ENCODE peak calls at places on chromosome 14, in five cellular contexts. E is fibroblast of villous mesenchyme, T is astrocyte of the spinal cord, F is body of pancreas, P is suprapubic skin. R is an unnamed sample.

GRCh38 chr14:105760691-105761344 is 234.4 kb downstream of the TMEM121 start:
- DNase-seq in E (no peak), T (no peak), F (no peak), P (peak), R (no peak)

GRCh38 chr14:84228702-84229101 is 1301.2 kb upstream of the FLRT2 start:
- DNase-seq in E (no peak), T (peak), F (no peak), P (no peak), R (peak)

GRCh38 chr14:76324133-76324532 is 51.8 kb upstream of the ESRRB start:
- DNase-seq in E (no peak), T (no peak), F (no peak), P (no peak), R (no peak)

GRCh38 chr14:30210630-30211029 is 283.0 kb upstream of the PRKD1 start:
- DNase-seq in E (no peak), T (peak), F (no peak), P (no peak), R (peak)

GRCh38 chr14:73744175-73744867 is 30.1 kb upstream of the PNMA1 start:
- DNase-seq in E (no peak), T (no peak), F (no peak), P (no peak), R (no peak)

GRCh38 chr14:39266589-39266870 is 32.8 kb downstream of the MIA2 start:
- DNase-seq in E (peak), T (no peak), F (peak), P (peak), R (no peak)

GRCh38 chr14:76772300-76773187 is 11.3 kb downstream of the VASH1 start:
- DNase-seq in E (peak), T (peak), F (peak), P (peak), R (peak)

GRCh38 chr14:30194769-30195168 is 267.1 kb upstream of the PRKD1 start:
- DNase-seq in E (peak), T (peak), F (no peak), P (no peak), R (peak)

GRCh38 chr14:99791476-99792283 is 1.5 kb upstream of the EML1 start:
- DNase-seq in E (no peak), T (no peak), F (no peak), P (peak), R (no peak)

GRCh38 chr14:103074699-103075341 is 9.2 kb upstream of the LBHD2 start:
- DNase-seq in E (no peak), T (no peak), F (peak), P (peak), R (peak)

GRCh38 chr14:24838945-24839616 is 205.1 kb upstream of the GZMB start:
- DNase-seq in E (no peak), T (no peak), F (peak), P (no peak), R (no peak)

GRCh38 chr14:44846232-44846824 is 115.4 kb downstream of the KLHL28 start:
- DNase-seq in E (peak), T (peak), F (peak), P (no peak), R (peak)

GRCh38 chr14:53042480-53042879 is 91.6 kb upstream of the FERMT2 start:
- DNase-seq in E (peak), T (peak), F (no peak), P (no peak), R (no peak)

GRCh38 chr14:102187583-102188001 is 47.9 kb downstream of the WDR20 start:
- DNase-seq in E (no peak), T (no peak), F (peak), P (no peak), R (peak)

GRCh38 chr14:96177766-96178377 is 26.8 kb upstream of the BDKRB2 start:
- DNase-seq in E (peak), T (no peak), F (no peak), P (no peak), R (peak)

GRCh38 chr14:93262446-93262845 is 55.4 kb downstream of the UBR7 start:
- DNase-seq in E (no peak), T (no peak), F (no peak), P (no peak), R (no peak)

GRCh38 chr14:76348898-76349297 is 27.0 kb upstream of the ESRRB start:
- DNase-seq in E (peak), T (peak), F (peak), P (no peak), R (peak)

GRCh38 chr14:58755026-58755929 is 117.5 kb downstream of the DACT1 start:
- DNase-seq in E (no peak), T (no peak), F (peak), P (no peak), R (peak)

DNA sequence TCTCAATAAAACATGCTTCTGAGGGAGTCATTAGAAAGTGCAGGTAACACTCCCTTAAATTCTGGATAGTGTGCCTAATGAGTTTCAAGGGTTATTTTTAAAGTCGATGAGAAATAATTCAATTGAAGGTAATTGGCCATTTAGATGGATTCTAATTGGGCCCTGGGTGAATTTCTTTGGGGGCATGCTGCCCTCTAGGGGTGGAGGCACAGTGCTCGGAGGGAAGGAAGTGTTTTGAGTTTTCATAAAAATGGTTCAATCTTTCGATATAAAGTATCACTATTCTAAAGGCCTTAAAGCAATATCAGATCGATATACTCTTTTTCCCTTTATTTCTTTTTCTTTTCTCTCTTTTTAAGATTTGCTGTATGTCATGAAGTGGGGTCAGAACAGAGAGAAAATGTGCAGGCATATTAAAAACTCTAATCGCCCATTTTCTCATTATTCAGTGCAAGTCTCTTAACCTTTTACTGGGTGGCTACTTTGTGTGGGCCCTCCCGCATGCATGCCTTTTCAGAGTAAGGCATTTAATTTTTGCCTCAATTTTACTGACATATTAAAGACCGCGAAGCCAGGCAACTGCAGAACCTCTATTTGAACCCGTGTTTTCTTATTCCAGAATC is 25.5 kb downstream of the NKX2-8 start:
- DNase-seq in E (peak), T (peak), F (peak), P (no peak), R (peak)
- TF ChIP-seq CTCF in E (peak), T (peak), F (peak), P (peak), R (peak)

GRCh38 chr14:68816943-68817430 is 24.1 kb upstream of the ZFP36L1 start:
- DNase-seq in E (no peak), T (no peak), F (no peak), P (no peak), R (no peak)
- H3K4me3 ChIP-seq in E (no peak), T (no peak), F (no peak), P (peak), R (no peak)

DNA sequence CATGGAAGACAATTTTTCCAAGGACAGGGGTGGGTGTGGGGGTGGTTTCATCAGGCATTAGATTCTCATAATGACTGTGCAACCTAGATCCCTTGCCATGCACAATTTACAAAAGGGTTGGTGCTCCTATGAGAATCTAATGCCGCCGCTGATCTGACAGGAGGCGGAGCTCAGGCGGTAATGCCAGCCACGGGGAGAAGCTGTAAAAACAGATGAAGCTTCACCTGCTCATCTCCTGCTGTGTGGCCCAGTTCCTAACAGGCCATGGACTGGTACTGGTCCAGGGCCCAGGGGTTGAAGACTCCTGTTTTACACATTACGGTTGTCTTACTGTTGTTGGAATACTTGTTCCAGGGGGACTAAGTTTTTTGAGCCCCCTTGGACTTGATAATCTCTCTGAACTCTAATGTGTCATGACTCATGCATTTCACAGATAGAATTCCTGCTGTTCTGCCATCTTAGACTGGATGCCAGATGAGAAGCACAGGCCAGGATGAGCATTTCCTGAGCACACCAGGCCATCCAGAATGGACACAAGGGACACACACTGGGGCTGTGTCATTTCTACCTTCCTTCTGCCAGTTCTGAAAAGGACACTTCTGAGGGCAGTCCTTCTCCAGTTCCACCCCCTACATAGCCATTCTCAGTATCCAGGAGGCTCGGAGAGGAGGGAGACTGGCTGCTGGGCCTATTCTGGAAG is 5.8 kb downstream of the PLEKHD1 start:
- DNase-seq in E (no peak), T (no peak), F (no peak), P (no peak), R (no peak)
- TF ChIP-seq CTCF in E (no peak), T (no peak), F (no peak), P (no peak), R (no peak)

DNA sequence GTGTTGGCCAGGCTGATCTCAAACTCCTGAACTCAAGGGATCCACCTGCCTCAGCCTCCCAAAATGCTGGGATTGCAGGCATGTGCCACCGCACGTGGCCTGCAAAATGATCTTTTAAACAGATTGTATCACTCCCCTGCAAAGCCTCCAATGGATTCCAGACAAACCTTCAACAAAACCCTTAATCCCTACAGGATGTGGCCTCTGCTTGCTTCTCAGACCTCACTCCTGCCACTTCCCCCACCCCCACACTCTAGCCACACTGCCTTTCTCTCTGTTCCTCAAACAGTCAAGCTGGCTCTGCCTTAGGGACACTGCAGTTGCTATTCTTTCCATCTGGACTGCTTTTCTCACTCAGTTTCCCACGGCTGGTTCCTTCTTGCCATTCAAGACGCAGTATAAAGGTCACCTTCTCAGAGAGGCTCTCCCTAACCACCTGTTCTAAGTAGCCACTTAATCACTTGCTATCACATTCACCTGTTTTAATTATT is 47.3 kb upstream of the TMED10 start:
- DNase-seq in E (peak), T (peak), F (peak), P (no peak), R (no peak)
- H3K4me3 ChIP-seq in E (no peak), T (no peak), F (no peak), P (no peak), R (no peak)

DNA sequence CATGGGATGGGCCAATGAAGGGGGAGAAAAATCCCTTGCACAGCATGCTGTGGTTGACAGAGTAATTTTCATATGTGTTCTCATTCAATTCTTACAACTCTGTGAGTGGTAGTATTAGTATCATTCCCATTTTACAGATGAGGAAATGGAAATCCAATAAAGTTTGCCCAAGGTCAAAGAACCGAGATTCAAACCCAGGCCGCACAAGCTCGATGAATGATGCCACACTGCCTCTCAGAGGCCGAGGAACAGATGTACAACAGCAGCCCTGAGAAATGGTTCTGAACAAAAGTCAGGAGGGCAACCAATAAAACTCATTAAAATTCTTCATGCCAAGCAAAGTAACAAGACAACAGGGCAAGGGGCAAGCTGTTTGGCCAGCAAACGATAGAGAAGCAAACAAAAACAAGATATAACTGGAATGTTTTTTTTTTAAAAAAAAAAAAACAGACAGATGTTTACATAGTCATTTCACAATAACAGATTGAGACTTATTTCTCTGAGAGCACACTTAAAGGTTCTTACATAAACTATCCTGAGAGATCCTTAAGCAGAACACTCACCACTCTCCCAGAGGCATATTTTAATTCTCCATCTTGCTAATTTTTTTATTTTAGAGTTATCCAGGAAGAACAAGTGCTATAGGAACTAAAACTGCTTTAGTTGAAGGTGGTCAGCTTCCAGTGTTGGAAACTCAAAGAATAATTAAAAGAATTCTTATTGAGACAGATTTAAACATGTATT is 85.8 kb downstream of the EXOC5 start:
- DNase-seq in E (peak), T (no peak), F (no peak), P (no peak), R (peak)
- TF ChIP-seq CTCF in E (peak), T (peak), F (peak), P (no peak), R (peak)

DNA sequence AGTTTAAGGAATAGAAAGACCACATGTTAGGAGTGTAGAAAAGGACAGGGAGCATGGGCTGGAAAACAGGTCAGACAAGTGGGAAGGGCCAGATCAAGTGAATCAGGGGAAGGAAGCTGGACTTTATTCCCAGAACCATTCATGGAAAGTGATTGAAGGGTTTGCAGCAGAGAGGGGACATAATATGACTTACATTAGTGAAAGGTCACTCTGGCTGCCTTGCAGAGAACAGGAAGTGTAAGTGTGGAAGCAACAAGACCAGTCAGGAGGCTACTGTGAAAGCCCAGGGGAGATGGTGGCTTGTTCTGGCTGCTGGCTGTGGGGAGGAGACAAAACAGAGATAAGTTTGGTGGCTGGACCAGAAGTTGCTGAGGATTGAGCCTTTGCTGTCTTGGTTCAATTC is 69.1 kb downstream of the VCPKMT start:
- DNase-seq in E (no peak), T (no peak), F (peak), P (no peak), R (no peak)
- H3K4me3 ChIP-seq in E (no peak), T (no peak), F (no peak), P (no peak), R (no peak)

GRCh38 chr14:23352506-23353432 is at the start of gene SLC22A17:
- DNase-seq in E (peak), T (peak), F (peak), P (no peak), R (peak)

GRCh38 chr14:23349156-23349845 is 3.4 kb downstream of the SLC22A17 start:
- DNase-seq in E (no peak), T (no peak), F (no peak), P (no peak), R (no peak)

GRCh38 chr14:23353433-23353780 is 720 bp upstream of the SLC22A17 start:
- DNase-seq in E (no peak), T (no peak), F (no peak), P (no peak), R (no peak)

GRCh38 chr14:23354990-23355389 is 2.3 kb upstream of the SLC22A17 start:
- DNase-seq in E (no peak), T (no peak), F (no peak), P (no peak), R (no peak)

DNA sequence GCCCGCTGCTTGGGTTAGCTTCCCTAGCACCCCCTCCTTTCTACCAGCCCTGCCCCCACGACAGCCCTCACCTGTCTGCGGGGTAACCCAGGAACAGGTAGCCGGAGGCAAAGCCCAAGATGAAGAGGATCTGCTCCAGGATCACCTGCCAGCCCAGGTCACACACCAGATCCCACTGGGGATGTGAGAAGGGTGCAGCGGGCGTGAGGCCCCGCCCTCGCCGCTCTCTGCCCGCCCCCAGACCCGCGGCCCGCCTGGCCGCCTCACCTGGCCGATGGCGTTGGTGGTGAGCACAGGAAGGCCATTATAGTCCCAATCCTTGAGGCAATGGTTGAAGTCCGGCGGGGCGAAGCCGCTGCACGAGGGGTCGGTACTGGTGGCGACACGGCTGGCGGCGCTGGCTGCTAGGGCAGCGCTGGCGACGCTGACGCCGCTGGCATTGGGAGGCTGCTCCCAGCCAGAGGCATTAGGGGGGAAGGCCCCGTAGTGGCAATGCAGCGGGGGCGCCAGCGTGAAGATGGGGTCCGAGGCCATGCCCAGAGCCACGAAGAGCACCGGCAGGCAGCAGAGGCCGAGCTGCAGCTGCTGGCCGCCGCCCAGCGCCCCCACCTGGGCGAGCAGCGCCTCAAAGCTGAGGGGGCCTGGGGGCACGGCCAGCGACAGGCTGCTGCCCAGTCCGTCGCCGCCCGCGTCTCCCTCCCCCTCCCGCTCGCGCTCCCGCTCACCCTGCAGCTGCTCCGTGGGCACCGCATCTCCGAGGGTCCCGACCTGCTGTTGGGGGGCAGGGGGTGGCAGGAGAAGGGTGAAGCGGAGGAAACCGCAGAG is 794 bp downstream of the SLC22A17 start:
- DNase-seq in E (peak), T (no peak), F (no peak), P (no peak), R (no peak)
- TF ChIP-seq CTCF in E (no peak), T (peak), F (no peak), P (no peak), R (no peak)

DNA sequence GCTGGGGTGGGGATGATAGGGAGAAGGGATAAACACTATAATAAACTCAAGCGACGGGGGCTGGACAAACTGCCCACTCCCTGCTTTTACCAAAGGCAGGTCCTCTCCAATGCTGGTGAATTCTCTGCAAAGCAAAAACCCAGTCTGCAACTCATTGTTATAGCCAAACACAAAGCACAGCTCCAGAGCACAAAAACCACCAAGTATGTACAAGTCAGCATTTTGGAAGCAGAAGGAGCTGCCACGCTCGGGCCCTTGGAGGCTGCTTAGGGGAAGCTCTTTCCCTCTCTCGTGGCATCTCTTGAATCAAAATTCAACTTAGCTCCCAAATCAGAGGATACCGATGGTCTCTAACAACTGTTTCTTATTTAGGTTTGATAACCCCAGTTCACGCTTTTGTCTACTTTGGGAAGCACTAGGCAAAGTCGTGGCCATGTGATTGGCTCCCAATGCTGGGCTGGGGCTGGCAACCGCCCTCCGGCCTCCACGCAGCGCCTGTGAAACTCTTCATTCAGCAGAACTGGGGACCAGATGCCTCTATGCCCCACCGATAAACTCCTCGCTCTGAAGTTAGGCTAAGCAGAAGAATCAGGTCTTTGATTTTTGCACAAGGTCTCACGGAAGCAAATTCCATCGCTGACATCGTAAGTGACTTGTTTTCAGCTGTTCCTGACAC is 158.5 kb upstream of the FOXN3 start:
- DNase-seq in E (no peak), T (no peak), F (peak), P (no peak), R (no peak)
- H3K4me3 ChIP-seq in E (no peak), T (no peak), F (no peak), P (no peak), R (no peak)